ENCODE peak calls at places on chromosomes 11 and 22, in six cellular contexts. N is H7; M is activated effector memory CD4-positive, alpha-beta T cell treated with anti-CD3 and anti-CD28 coated beads, Interleukin-2, amount 50 U/mL, for 16 hours; Y is fibroblast of the aortic adventitia; X is SJSA1; D is NCI-H1105 treated with DMSO at 0.1 percent for 48 hours. T is an unnamed sample.

GRCh38 chr11:3106736-3107524 is 49.7 kb upstream of the CARS1 start:
- DNase-seq in N (peak), M (no peak), Y (no peak), X (no peak), D (no peak), T (no peak)

GRCh38 chr11:997907-998306 is 38.6 kb downstream of the MUC6 start:
- DNase-seq in N (no peak), M (no peak), Y (no peak), X (no peak), D (no peak), T (no peak)

GRCh38 chr11:68659158-68659921 is 25.0 kb upstream of the GAL start:
- DNase-seq in N (peak), M (peak), Y (peak), X (peak), D (peak), T (peak)

GRCh38 chr11:10351435-10351767 is 46.5 kb downstream of the ADM start:
- DNase-seq in N (peak), M (no peak), Y (no peak), X (no peak), D (no peak), T (no peak)

GRCh38 chr11:60978546-60979380 is 7.3 kb downstream of the CD6 start:
- DNase-seq in N (no peak), M (peak), Y (no peak), X (no peak), D (no peak), T (no peak)

GRCh38 chr11:118002010-118002540 is 15.9 kb downstream of the IL10RA start:
- DNase-seq in N (no peak), M (peak), Y (no peak), X (no peak), D (no peak), T (no peak)

GRCh38 chr11:33013706-33014105 is 2.0 kb upstream of the DEPDC7 start:
- DNase-seq in N (no peak), M (no peak), Y (no peak), X (no peak), D (no peak), T (no peak)

GRCh38 chr11:127943763-127944162 is 643.6 kb downstream of the ETS1 start:
- DNase-seq in N (no peak), M (no peak), Y (no peak), X (no peak), D (no peak), T (no peak)

GRCh38 chr11:68539370-68539769 is 78.8 kb downstream of the PPP6R3 start:
- DNase-seq in N (no peak), M (no peak), Y (no peak), X (no peak), D (no peak), T (no peak)

GRCh38 chr11:123197711-123198110 is 2.7 kb upstream of the CLMP start:
- DNase-seq in N (no peak), M (no peak), Y (peak), X (no peak), D (no peak), T (no peak)

GRCh38 chr11:45666648-45667642 is 1.5 kb upstream of the CHST1 start:
- DNase-seq in N (no peak), M (no peak), Y (no peak), X (no peak), D (no peak), T (no peak)

GRCh38 chr11:119933164-119933563 is 204.2 kb upstream of the NECTIN1 start:
- DNase-seq in N (no peak), M (no peak), Y (no peak), X (no peak), D (no peak), T (no peak)

GRCh38 chr22:36352775-36353507 is 34.8 kb downstream of the MYH9 start:
- DNase-seq in N (no peak), M (peak), Y (peak), X (no peak), D (no peak), T (no peak)

GRCh38 chr11:120134106-120134930 is 3.6 kb downstream of the TRIM29 start:
- DNase-seq in N (peak), M (peak), Y (no peak), X (peak), D (no peak), T (no peak)

GRCh38 chr11:67611704-67612587 is 5.2 kb downstream of the NDUFV1 start:
- DNase-seq in N (no peak), M (peak), Y (no peak), X (no peak), D (no peak), T (no peak)

GRCh38 chr22:27409299-27409698 is 392.3 kb downstream of the MN1 start:
- DNase-seq in N (no peak), M (no peak), Y (peak), X (no peak), D (no peak), T (no peak)

GRCh38 chr11:131748146-131749050 is 378.0 kb downstream of the NTM start:
- DNase-seq in N (peak), M (no peak), Y (peak), X (peak), D (peak), T (peak)

GRCh38 chr11:60831501-60832079 is 10.3 kb upstream of the CCDC86 start:
- DNase-seq in N (no peak), M (no peak), Y (peak), X (no peak), D (peak), T (no peak)

GRCh38 chr11:44805152-44805461 is 78.3 kb downstream of the TSPAN18 start:
- DNase-seq in N (no peak), M (no peak), Y (no peak), X (no peak), D (no peak), T (no peak)

GRCh38 chr11:61679893-61680621 is at the start of gene DAGLA:
- DNase-seq in N (peak), M (peak), Y (peak), X (peak), D (peak), T (no peak)

GRCh38 chr11:62737196-62737595 is 8.9 kb downstream of the TTC9C start:
- DNase-seq in N (no peak), M (no peak), Y (no peak), X (no peak), D (no peak), T (no peak)

GRCh38 chr11:120613264-120614226 is 102.0 kb downstream of the GRIK4 start:
- DNase-seq in N (no peak), M (no peak), Y (no peak), X (no peak), D (no peak), T (no peak)

GRCh38 chr22:37625737-37626136 is 13.7 kb upstream of the SH3BP1 start:
- DNase-seq in N (no peak), M (no peak), Y (no peak), X (no peak), D (no peak), T (no peak)

GRCh38 chr22:46929046-46929688 is 166.7 kb downstream of the TBC1D22A start:
- DNase-seq in N (no peak), M (no peak), Y (no peak), X (peak), D (no peak), T (no peak)

GRCh38 chr11:2796508-2797180 is 88.9 kb downstream of the CDKN1C start:
- DNase-seq in N (no peak), M (peak), Y (no peak), X (peak), D (no peak), T (no peak)

GRCh38 chr22:46336119-46337078 is 885 bp downstream of the TRMU start:
- DNase-seq in N (peak), M (no peak), Y (peak), X (no peak), D (no peak), T (no peak)

GRCh38 chr11:18650859-18651557 is 16.9 kb upstream of the SPTY2D1 start:
- DNase-seq in N (peak), M (peak), Y (peak), X (peak), D (peak), T (peak)

GRCh38 chr11:46361283-46362145 is 14.3 kb downstream of the DGKZ start:
- DNase-seq in N (peak), M (peak), Y (peak), X (no peak), D (no peak), T (no peak)

GRCh38 chr22:16959345-16959930 is 48.6 kb downstream of the GAB4 start:
- DNase-seq in N (peak), M (no peak), Y (no peak), X (peak), D (no peak), T (no peak)